ENCODE peak calls at places on chromosomes 7 and 10, in five cellular contexts. D is AG04449; Z is CD4-positive, alpha-beta T cell; G is endothelial cell; R is EL. Y is an unnamed sample.

GRCh38 chr7:30734497-30734896 is 17.4 kb upstream of the INMT start:
- DNase-seq in D (no peak), Z (no peak), G (no peak), R (no peak), Y (no peak)

GRCh38 chr10:35912615-35913170 is 270.6 kb upstream of the FZD8 start:
- DNase-seq in D (no peak), Z (no peak), G (no peak), R (peak; percentile 53), Y (peak; percentile 55)

GRCh38 chr7:132575987-132576722 is at the start of gene PLXNA4:
- DNase-seq in D (no peak), Z (no peak), G (no peak), R (no peak), Y (peak; percentile 41)

GRCh38 chr10:124292911-124293640 is 125.6 kb downstream of the OAT start:
- DNase-seq in D (no peak), Z (no peak), G (no peak), R (peak; percentile 13), Y (no peak)

GRCh38 chr7:108717771-108718170 is 148.1 kb downstream of the DNAJB9 start:
- DNase-seq in D (no peak), Z (no peak), G (no peak), R (no peak), Y (no peak)

GRCh38 chr7:29138588-29138987 is 7.7 kb downstream of the CPVL start:
- DNase-seq in D (no peak), Z (no peak), G (no peak), R (no peak), Y (no peak)

GRCh38 chr10:133440633-133441285 is 13.0 kb upstream of the SCART1 start:
- DNase-seq in D (no peak), Z (no peak), G (no peak), R (no peak), Y (no peak)

GRCh38 chr10:72379776-72380175 is 25.1 kb upstream of the DNAJB12 start:
- DNase-seq in D (no peak), Z (no peak), G (no peak), R (no peak), Y (no peak)

GRCh38 chr10:6321880-6322279 is 119.1 kb downstream of the PFKFB3 start:
- DNase-seq in D (no peak), Z (no peak), G (no peak), R (peak; percentile 44), Y (peak; percentile 33)

GRCh38 chr10:103554488-103555320 is 61.2 kb downstream of the NEURL1 start:
- DNase-seq in D (peak; percentile 17), Z (no peak), G (no peak), R (peak; percentile 63), Y (peak; percentile 78)

GRCh38 chr10:59138052-59138451 is 38.4 kb upstream of the PHYHIPL start:
- DNase-seq in D (no peak), Z (no peak), G (no peak), R (no peak), Y (no peak)